ENCODE peak calls at places on chromosome 20, in four cellular contexts. P, Y, C and Q are unnamed samples.

GRCh38 chr20:10550204-10551118 is 115.4 kb downstream of the SLX4IP start:
- DNase-seq in C (no peak), Y (no peak), P (no peak), Q (no peak)

GRCh38 chr20:40970218-40970617 is 58.4 kb upstream of the TOP1 start:
- DNase-seq in P (no peak), Y (no peak), C (no peak), Q (no peak)

GRCh38 chr20:36929691-36930090 is 21.8 kb downstream of the SAMHD1 start:
- DNase-seq in P (no peak), Y (no peak), C (no peak), Q (no peak)

GRCh38 chr20:63979549-63980316 is at the start of gene SAMD10:
- DNase-seq in P (peak), Y (no peak), C (peak), Q (peak)

GRCh38 chr20:44034451-44034850 is 119.8 kb downstream of the TOX2 start:
- DNase-seq in P (no peak), Y (no peak), C (no peak), Q (no peak)

GRCh38 chr20:44409132-44409600 is 53.7 kb downstream of the HNF4A start:
- DNase-seq in C (no peak), Y (no peak), P (no peak), Q (peak)

GRCh38 chr20:55522296-55522815 is 483.0 kb downstream of the CBLN4 start:
- DNase-seq in P (no peak), C (no peak), Y (no peak), Q (no peak)

GRCh38 chr20:60058869-60059268 is 100.6 kb downstream of the CDH26 start:
- DNase-seq in P (no peak), C (no peak), Y (no peak), Q (no peak)

GRCh38 chr20:38136421-38137245 is 28.4 kb downstream of the TGM2 start:
- DNase-seq in P (no peak), Y (no peak), C (no peak), Q (no peak)

GRCh38 chr20:44129996-44130718 is 56.8 kb downstream of the JPH2 start:
- DNase-seq in Y (no peak), P (no peak), C (no peak), Q (peak)

GRCh38 chr20:6768228-6769185 is 1.0 kb downstream of the BMP2 start:
- DNase-seq in C (no peak), Y (no peak), P (no peak), Q (peak)

GRCh38 chr20:54044156-54044555 is 26.2 kb downstream of the BCAS1 start:
- DNase-seq in Y (no peak), C (no peak), P (no peak), Q (peak)

GRCh38 chr20:44033344-44033743 is 118.7 kb downstream of the TOX2 start:
- DNase-seq in C (no peak), P (no peak), Y (no peak), Q (peak)

GRCh38 chr20:45174434-45175364 is at the start of gene PI3:
- DNase-seq in C (no peak), P (peak), Y (no peak), Q (no peak)

GRCh38 chr20:15919118-15919517 is 654.1 kb downstream of the KIF16B start:
- DNase-seq in C (no peak), Y (no peak), P (no peak), Q (no peak)

GRCh38 chr20:60055740-60056139 is 97.5 kb downstream of the CDH26 start:
- DNase-seq in C (no peak), Y (no peak), P (no peak), Q (no peak)

GRCh38 chr20:5557123-5557522 is 193.1 kb upstream of the SHLD1 start:
- DNase-seq in Y (peak), C (peak), P (peak), Q (peak)

GRCh38 chr20:43853174-43853803 is 61.4 kb upstream of the TOX2 start:
- DNase-seq in P (no peak), C (no peak), Y (no peak), Q (peak)

GRCh38 chr20:17936306-17936790 is 32.2 kb downstream of the SNX5 start:
- DNase-seq in P (no peak), Y (no peak), C (no peak), Q (peak)

GRCh38 chr20:64149141-64149540 is 15.1 kb upstream of the MYT1 start:
- DNase-seq in Y (no peak), C (no peak), P (no peak), Q (no peak)

GRCh38 chr20:5095454-5095853 is 24.3 kb downstream of the PCNA start:
- DNase-seq in C (no peak), Y (no peak), P (no peak), Q (no peak)

GRCh38 chr20:7137395-7138151 is 370.1 kb downstream of the BMP2 start:
- DNase-seq in C (no peak), P (no peak), Y (no peak), Q (no peak)

GRCh38 chr20:17605131-17605660 is 35.3 kb downstream of the DSTN start:
- DNase-seq in C (no peak), Y (no peak), P (peak), Q (no peak)

GRCh38 chr20:38472513-38473352 is at the start of gene RALGAPB:
- DNase-seq in Y (peak), P (peak), C (peak), Q (peak)

GRCh38 chr20:44012466-44013226 is 98.0 kb downstream of the TOX2 start:
- DNase-seq in P (no peak), C (no peak), Y (no peak), Q (no peak)

GRCh38 chr20:3312940-3313656 is 74.1 kb upstream of the SLC4A11 start:
- DNase-seq in P (peak), C (no peak), Y (peak), Q (peak)

GRCh38 chr20:52049001-52049731 is 142.4 kb downstream of the ZFP64 start:
- DNase-seq in P (no peak), Y (no peak), C (no peak), Q (peak)

GRCh38 chr20:23161244-23161875 is 75.2 kb upstream of the CD93 start:
- DNase-seq in P (no peak), Y (no peak), C (no peak), Q (peak)
- TF ChIP-seq RFX5 in P (no peak), Y (no peak), C (no peak), Q (no peak)

GRCh38 chr20:49585585-49586245 is 17.8 kb upstream of the PTGIS start:
- DNase-seq in P (no peak), Y (no peak), C (no peak), Q (no peak)
- TF ChIP-seq MAZ in P (no peak), Y (no peak), C (no peak), Q (no peak)

DNA sequence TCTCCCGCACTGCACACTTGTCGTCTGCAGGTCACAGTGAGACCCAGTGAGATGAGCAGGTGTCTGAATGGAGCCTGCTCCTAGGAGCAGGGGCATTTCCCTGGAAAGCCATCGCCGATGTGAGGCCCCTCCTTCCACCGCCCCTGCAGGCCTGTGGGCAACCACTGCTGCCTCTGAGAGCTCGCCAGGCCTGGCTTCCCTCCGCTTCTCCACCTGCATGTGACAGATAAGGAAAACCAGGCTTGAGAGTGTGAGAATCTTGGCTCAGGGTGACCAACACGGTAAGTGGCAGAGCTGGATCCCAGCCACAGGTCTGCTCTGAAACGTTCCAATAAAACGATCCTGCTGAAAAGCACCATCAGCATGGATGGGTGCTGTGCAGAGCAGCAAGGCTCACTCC is 332.8 kb downstream of the CDH4 start:
- DNase-seq in P (no peak), Y (no peak), C (no peak), Q (no peak)
- TF ChIP-seq RFX5 in P (no peak), Y (no peak), C (no peak), Q (no peak)

GRCh38 chr20:34954905-34955231 is 738 bp downstream of the GSS start:
- DNase-seq in Y (no peak), P (peak), C (peak), Q (peak)
- TF ChIP-seq MAZ in Y (no peak), P (no peak), C (no peak), Q (no peak)

GRCh38 chr20:32605167-32605656 is 20.1 kb upstream of the NOL4L start:
- DNase-seq in Y (no peak), C (no peak), P (no peak), Q (peak)
- TF ChIP-seq RFX5 in Y (no peak), C (no peak), P (no peak), Q (no peak)

GRCh38 chr20:46324960-46325703 is 16.8 kb upstream of the CDH22 start:
- DNase-seq in Y (peak), C (peak), P (peak), Q (peak)

GRCh38 chr20:46324379-46324778 is 16.1 kb upstream of the CDH22 start:
- DNase-seq in C (no peak), P (no peak), Y (no peak), Q (no peak)

GRCh38 chr20:46327557-46327956 is 19.3 kb upstream of the CDH22 start:
- DNase-seq in C (no peak), Y (no peak), P (no peak), Q (no peak)

GRCh38 chr20:46325788-46326472 is 17.6 kb upstream of the CDH22 start:
- DNase-seq in P (no peak), C (no peak), Y (no peak), Q (no peak)

DNA sequence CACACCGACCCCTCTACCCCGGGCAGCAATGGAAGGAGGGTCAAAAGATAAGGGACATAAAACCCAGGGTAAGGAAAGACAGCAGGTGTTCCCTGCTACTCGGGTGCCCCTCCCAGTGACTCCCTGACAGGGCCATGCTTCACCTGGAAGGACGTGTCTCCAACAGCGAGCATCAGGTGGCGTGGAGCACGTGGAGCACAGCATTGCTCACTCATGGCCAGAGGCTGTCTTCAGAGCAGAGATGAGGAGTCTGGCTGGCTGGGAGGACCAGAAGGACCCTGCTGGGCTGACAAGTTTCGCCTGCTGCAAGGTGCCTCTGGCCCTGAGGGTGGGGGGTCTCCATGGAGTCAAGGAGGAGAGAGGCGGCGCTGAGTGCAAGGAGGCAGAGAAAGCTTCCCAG is 15.3 kb upstream of the CDH22 start:
- DNase-seq in C (no peak), Y (no peak), P (no peak), Q (no peak)
- TF ChIP-seq MAZ in C (no peak), Y (no peak), P (no peak), Q (no peak)

GRCh38 chr20:48236001-48236400 is 450.7 kb upstream of the SULF2 start:
- DNase-seq in P (no peak), C (no peak), Y (no peak), Q (no peak)

GRCh38 chr20:48238326-48238725 is 453.0 kb upstream of the SULF2 start:
- DNase-seq in C (no peak), P (no peak), Y (no peak), Q (peak)

GRCh38 chr20:48236485-48237055 is 451.3 kb upstream of the SULF2 start:
- DNase-seq in Y (no peak), P (no peak), C (no peak), Q (no peak)

GRCh38 chr20:48241482-48241881 is 456.2 kb upstream of the SULF2 start:
- DNase-seq in P (no peak), Y (no peak), C (no peak), Q (no peak)

GRCh38 chr20:48238781-48239180 is 453.5 kb upstream of the SULF2 start:
- DNase-seq in Y (no peak), C (no peak), P (no peak), Q (peak)
- TF ChIP-seq RFX5 in Y (no peak), C (no peak), P (no peak), Q (no peak)

DNA sequence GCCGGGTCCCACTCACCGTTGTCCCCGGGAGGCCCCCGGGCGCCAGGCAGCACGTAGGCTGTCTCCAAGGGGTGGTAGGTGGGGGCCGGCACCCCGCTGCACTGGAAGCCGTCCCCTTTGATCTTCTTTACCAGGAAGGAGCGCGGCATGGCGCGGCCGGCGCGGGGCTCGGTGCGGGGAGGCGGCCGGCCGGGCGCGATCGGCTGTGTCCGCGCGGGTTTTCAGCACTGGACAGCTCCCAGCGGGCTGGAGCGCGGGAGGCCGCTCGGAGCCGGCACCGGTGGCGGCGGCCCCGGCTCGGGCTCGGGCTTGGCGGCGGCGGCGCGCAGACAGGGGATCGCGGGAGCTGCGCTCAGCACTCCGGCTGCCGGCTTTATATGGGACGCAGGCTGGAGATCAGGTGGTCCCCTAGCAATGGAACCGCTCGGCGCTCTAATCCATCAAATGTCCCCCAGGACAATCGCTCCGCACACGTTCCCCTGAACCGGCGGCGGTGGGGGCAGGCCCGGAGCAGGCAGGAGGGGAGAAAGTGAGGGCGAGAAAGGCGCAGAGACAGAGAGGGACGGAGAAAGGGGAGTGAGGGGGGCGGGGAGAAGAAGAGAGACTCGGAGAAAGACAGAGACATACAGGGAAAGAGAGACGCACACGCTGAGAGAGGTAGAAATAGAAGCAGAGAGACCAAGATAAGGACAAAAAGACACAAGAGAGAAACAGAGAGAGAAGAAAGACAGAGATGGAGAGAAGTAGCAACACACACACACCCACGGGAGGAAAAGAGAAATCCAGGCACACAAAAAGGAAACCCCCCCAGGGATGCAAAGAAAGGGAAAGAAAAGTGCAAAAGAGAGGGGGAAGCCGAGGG is at the start of gene SCRT2:
- DNase-seq in C (peak), Y (peak), P (peak), Q (peak)
- TF ChIP-seq MAZ in C (no peak), Y (no peak), P (peak), Q (peak)